ENCODE peak calls at places on chromosomes 4 and X, in seven cellular contexts. U is IMR-90, G is SK-N-SH, W is PC-3, N is astrocyte, A is trophoblast cell, F is Karpas-422. L is an unnamed sample.
A peak's percentile ranks its signal among the peaks of the same experiment; 100 is the strongest.

GRCh38 chr4:142719854-142720541 is 126.1 kb downstream of the INPP4B start:
- DNase-seq in F (peak; percentile 66), U (peak; percentile 21), G (peak; percentile 45), N (peak; percentile 63), W (peak; percentile 93), A (no peak), L (no peak)

GRCh38 chr4:152340818-152341217 is 195.1 kb downstream of the FBXW7 start:
- DNase-seq in U (no peak), G (no peak), F (no peak), W (no peak), N (no peak), A (no peak), L (no peak)

GRCh38 chr4:96652158-96652557 is 812.3 kb downstream of the PDHA2 start:
- DNase-seq in G (no peak), U (no peak), F (no peak), A (no peak), N (peak; percentile 39), W (peak; percentile 8), L (no peak)

GRCh38 chrX:69229436-69229835 is 64.2 kb upstream of the PJA1 start:
- DNase-seq in N (peak; percentile 41), A (no peak), W (peak; percentile 48), G (no peak), F (no peak), U (peak; percentile 77), L (no peak)

GRCh38 chr4:185205697-185206342 is 2.0 kb upstream of the CFAP97 start:
- DNase-seq in G (no peak), W (no peak), U (no peak), N (no peak), A (no peak), F (peak; percentile 59), L (no peak)

GRCh38 chrX:151370906-151371305 is 26.1 kb upstream of the VMA21 start:
- DNase-seq in F (no peak), W (no peak), G (peak; percentile 32), A (no peak), U (no peak), N (no peak), L (no peak)

GRCh38 chrX:80705379-80705778 is 104.3 kb downstream of the BRWD3 start:
- DNase-seq in W (no peak), U (no peak), A (no peak), G (no peak), F (no peak), N (no peak), L (no peak)

GRCh38 chrX:22136711-22137110 is 104.6 kb downstream of the PHEX start:
- DNase-seq in W (no peak), N (no peak), G (no peak), A (no peak), U (peak; percentile 7), F (no peak), L (no peak)

GRCh38 chr4:21009956-21010355 is 309.7 kb downstream of the PACRGL start:
- DNase-seq in A (no peak), N (no peak), W (no peak), F (no peak), U (no peak), G (no peak), L (peak; percentile 59)

GRCh38 chr4:155047755-155048154 is 160.7 kb upstream of the NPY2R start:
- DNase-seq in G (no peak), N (peak; percentile 70), F (no peak), A (no peak), W (peak; percentile 62), U (peak; percentile 6), L (no peak)

GRCh38 chrX:108399427-108400165 is 38.6 kb downstream of the COL4A6 start:
- DNase-seq in U (peak; percentile 10), G (no peak), F (no peak), N (peak; percentile 10), W (peak; percentile 92), A (no peak), L (no peak)

GRCh38 chr4:9952415-9952950 is 68.8 kb downstream of the SLC2A9 start:
- DNase-seq in A (no peak), W (no peak), U (no peak), G (no peak), F (no peak), N (no peak), L (no peak)

GRCh38 chrX:29824176-29824906 is 391.0 kb upstream of the MAGEB2 start:
- DNase-seq in G (no peak), U (no peak), F (no peak), A (no peak), N (no peak), W (no peak), L (no peak)

GRCh38 chr4:111066887-111067286 is 444.0 kb upstream of the PITX2 start:
- DNase-seq in A (no peak), U (peak; percentile 39), W (no peak), F (no peak), N (peak; percentile 49), G (no peak), L (no peak)

GRCh38 chr4:159048166-159048886 is 54.6 kb upstream of the RAPGEF2 start:
- DNase-seq in F (no peak), A (peak; percentile 53), U (peak; percentile 79), W (peak; percentile 34), G (peak; percentile 48), N (peak; percentile 94), L (peak; percentile 21)

GRCh38 chr4:71497078-71497477 is 158.3 kb downstream of the SLC4A4 start:
- DNase-seq in N (no peak), G (no peak), F (no peak), A (no peak), W (no peak), U (no peak), L (no peak)

GRCh38 chr4:89048906-89049601 is 7.9 kb downstream of the FAM13A start:
- DNase-seq in A (no peak), F (no peak), W (no peak), U (peak; percentile 41), N (no peak), G (no peak), L (no peak)

GRCh38 chr4:30511751-30512150 is 208.4 kb upstream of the PCDH7 start:
- DNase-seq in G (no peak), U (no peak), W (no peak), N (no peak), A (no peak), F (no peak), L (peak; percentile 1)

GRCh38 chrX:137362583-137362982 is 203.3 kb upstream of the ZIC3 start:
- DNase-seq in A (no peak), W (no peak), N (no peak), F (no peak), U (no peak), G (no peak), L (no peak)

GRCh38 chrX:31213941-31214340 is 142.1 kb upstream of the FTHL17 start:
- DNase-seq in U (peak; percentile 19), A (no peak), G (peak; percentile 22), F (peak; percentile 62), N (no peak), W (peak; percentile 20), L (no peak)

GRCh38 chrX:130125090-130125489 is 14.8 kb upstream of the ELF4 start:
- DNase-seq in U (no peak), G (peak; percentile 71), A (peak; percentile 89), W (no peak), F (no peak), N (no peak), L (no peak)

GRCh38 chr4:2261110-2261852 is 628 bp downstream of the MXD4 start:
- DNase-seq in W (peak; percentile 37), F (peak; percentile 80), N (peak; percentile 8), A (peak; percentile 22), U (peak; percentile 34), G (peak; percentile 88), L (peak; percentile 30)

GRCh38 chrX:155334486-155335316 is at the start of gene CLIC2:
- DNase-seq in G (no peak), W (peak; percentile 21), N (peak; percentile 42), F (no peak), A (no peak), U (peak; percentile 79), L (no peak)

GRCh38 chr4:28772796-28773195 is 1912.2 kb downstream of the STIM2 start:
- DNase-seq in A (no peak), N (no peak), G (no peak), F (no peak), U (no peak), W (no peak), L (no peak)

GRCh38 chr4:1309261-1310010 is 19.7 kb downstream of the MAEA start:
- DNase-seq in U (peak; percentile 94), F (no peak), W (no peak), A (peak; percentile 57), G (peak; percentile 99), N (peak; percentile 91), L (peak; percentile 90)

GRCh38 chrX:76148753-76149152 is 24.1 kb upstream of the PBDC1 start:
- DNase-seq in U (peak; percentile 33), N (peak; percentile 20), G (no peak), A (no peak), F (peak; percentile 86), W (peak; percentile 60), L (no peak)

GRCh38 chrX:50756276-50756675 is 57.7 kb downstream of the SHROOM4 start:
- DNase-seq in A (no peak), N (no peak), U (peak; percentile 3), G (no peak), F (no peak), W (no peak), L (no peak)

GRCh38 chr4:148443550-148444295 is 1.5 kb upstream of the NR3C2 start:
- DNase-seq in N (no peak), A (no peak), W (peak; percentile 5), F (no peak), U (no peak), G (peak; percentile 38), L (peak; percentile 29)
- H3K9ac ChIP-seq in N (no peak overlapping the region), A (no peak overlapping the region), W (peak overlapping the region; percentile 44), F (peak overlapping the region; percentile 85), U (no peak overlapping the region), G (no peak overlapping the region), L (no peak overlapping the region)

DNA sequence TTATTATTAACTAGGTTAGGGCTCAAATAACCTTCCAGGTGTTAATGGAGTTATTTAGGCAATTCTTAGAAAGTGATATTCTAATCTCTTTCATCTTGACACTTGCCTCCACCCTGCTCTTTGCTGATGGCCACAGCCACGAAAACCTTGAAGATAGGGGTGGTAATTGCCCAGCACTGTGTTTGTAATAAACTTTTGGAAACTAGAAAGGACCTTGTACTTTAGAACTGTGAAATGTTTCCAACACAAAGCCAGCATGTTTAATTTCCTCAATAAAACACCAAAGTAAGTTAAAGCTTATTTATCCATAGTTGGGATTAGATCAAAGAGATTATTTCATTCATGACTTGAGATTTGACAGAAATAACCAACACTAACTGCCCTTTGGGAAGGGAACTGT is 78.3 kb downstream of the MAOA start:
- DNase-seq in A (no peak), U (no peak), F (no peak), N (no peak), G (no peak), W (no peak), L (no peak)
- H3K27ac ChIP-seq in A (no peak overlapping the region), U (no peak overlapping the region), F (no peak overlapping the region), N (no peak overlapping the region), G (no peak overlapping the region), W (no peak overlapping the region), L (no peak overlapping the region)

DNA sequence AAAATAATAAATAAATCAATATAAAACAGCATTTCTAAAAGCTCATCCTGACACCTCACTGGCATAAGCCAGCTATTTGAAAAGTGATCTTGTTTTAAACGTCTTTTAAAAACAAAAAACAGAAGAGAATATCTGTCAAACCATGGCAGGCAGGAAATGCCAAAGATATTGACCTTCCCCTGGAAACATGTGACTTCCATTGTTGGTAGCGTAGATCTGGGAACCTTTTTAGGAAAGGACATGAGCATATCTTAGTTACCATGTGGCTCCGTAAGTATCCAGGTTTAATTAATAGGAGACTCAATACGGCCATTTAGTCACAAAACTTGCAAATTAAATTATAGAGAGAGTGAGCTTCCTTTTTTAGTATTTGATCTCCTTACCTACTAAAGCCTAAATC is 83.0 kb upstream of the KLHL4 start:
- DNase-seq in A (no peak), W (no peak), F (no peak), G (no peak), N (no peak), U (no peak), L (no peak)
- H3K4me2 ChIP-seq in A (no peak overlapping the region), W (no peak overlapping the region), F (no peak overlapping the region), G (no peak overlapping the region), N (no peak overlapping the region), U (no peak overlapping the region), L (no peak overlapping the region)

GRCh38 chrX:1807301-1807731 is 192.5 kb downstream of the ASMT start:
- DNase-seq in W (peak; percentile 53), N (peak; percentile 22), F (no peak), U (peak; percentile 2), G (no peak), A (no peak), L (peak; percentile 47)
- H3K9ac ChIP-seq in W (no peak overlapping the region), N (no peak overlapping the region), F (no peak overlapping the region), U (no peak overlapping the region), G (no peak overlapping the region), A (no peak overlapping the region), L (no peak overlapping the region)